ENCODE peak calls at places on chromosomes 12 and 14, in six cellular contexts. P is mucosa of descending colon; C is activated CD8-positive, alpha-beta memory T cell treated with anti-CD3 and anti-CD28 coated beads for 1 hour; O is LHCN-M2; U is MG63; G is NCI-H345. Y is an unnamed sample.

GRCh38 chr12:30979371-30980259 is 53.1 kb downstream of the TSPAN11 start:
- DNase-seq in P (no peak), U (peak; percentile 73), C (no peak), O (no peak), G (no peak), Y (no peak)

GRCh38 chr12:110826592-110827200 is 20.1 kb upstream of the CCDC63 start:
- DNase-seq in P (peak; percentile 82), C (peak; percentile 39), U (peak; percentile 80), G (peak; percentile 81), O (peak; percentile 87), Y (peak; percentile 65)

GRCh38 chr14:101757064-101757838 is 4.3 kb upstream of the PPP2R5C start:
- DNase-seq in G (no peak), P (no peak), C (no peak), O (no peak), U (no peak), Y (no peak)

GRCh38 chr12:115149279-115149678 is 465.3 kb upstream of the TBX3 start:
- DNase-seq in G (no peak), P (no peak), O (no peak), U (no peak), C (no peak), Y (no peak)

GRCh38 chr14:105849933-105850626 is 323.7 kb downstream of the TMEM121 start:
- DNase-seq in O (no peak), P (no peak), G (no peak), U (no peak), C (no peak), Y (no peak)

GRCh38 chr14:85536835-85537195 is 6.9 kb downstream of the FLRT2 start:
- DNase-seq in C (no peak), U (no peak), G (peak; percentile 49), P (no peak), O (no peak), Y (peak; percentile 84)

GRCh38 chr14:38794674-38795073 is 308.4 kb downstream of the SEC23A start:
- DNase-seq in P (no peak), O (no peak), U (no peak), G (no peak), C (no peak), Y (no peak)

GRCh38 chr12:89236748-89237428 is 115.4 kb downstream of the DUSP6 start:
- DNase-seq in P (no peak), C (no peak), G (no peak), U (no peak), O (no peak), Y (no peak)

GRCh38 chr12:27387473-27387872 is 54.8 kb downstream of the BMAL2 start:
- DNase-seq in C (no peak), U (no peak), P (no peak), G (no peak), O (no peak), Y (no peak)

GRCh38 chr12:108701779-108702435 is 29.4 kb downstream of the CORO1C start:
- DNase-seq in U (no peak), G (no peak), O (peak; percentile 30), C (no peak), P (no peak), Y (no peak)

GRCh38 chr12:116594325-116595038 is 35.3 kb downstream of the MAP1LC3B2 start:
- DNase-seq in P (peak; percentile 69), O (no peak), C (no peak), G (no peak), U (no peak), Y (no peak)

Y was measured in NCI-H748 treated with DMSO at 0.1 percent for 48 hours.